ENCODE peak calls at places on chromosomes 12 and 14, in four cellular contexts. Q, D, U and N are unnamed samples.

GRCh38 chr14:103161054-103161397 is 37.8 kb downstream of the TNFAIP2 start:
- DNase-seq in Q (no peak), D (no peak), U (no peak), N (peak)

GRCh38 chr12:6171409-6172015 is 28.7 kb upstream of the CD9 start:
- DNase-seq in Q (peak), D (no peak), U (no peak), N (no peak)

GRCh38 chr12:92771011-92771410 is 68.2 kb downstream of the PLEKHG7 start:
- DNase-seq in Q (peak), D (no peak), U (no peak), N (peak)

GRCh38 chr14:102853703-102854396 is 68.6 kb upstream of the AMN start:
- DNase-seq in Q (no peak), D (peak), U (no peak), N (no peak)

GRCh38 chr12:132286912-132287311 is 42.5 kb downstream of the GALNT9 start:
- DNase-seq in Q (no peak), D (no peak), U (peak), N (peak)

GRCh38 chr12:70094467-70094866 is 148.8 kb upstream of the CNOT2 start:
- DNase-seq in Q (no peak), D (no peak), U (no peak), N (no peak)

GRCh38 chr12:104909761-104910160 is 48.3 kb downstream of the SLC41A2 start:
- DNase-seq in Q (no peak), D (peak), U (no peak), N (peak)

GRCh38 chr14:51022769-51023168 is 72.1 kb downstream of the TRIM9 start:
- DNase-seq in Q (no peak), D (no peak), U (no peak), N (no peak)

GRCh38 chr12:88865537-88865936 is 285.3 kb upstream of the KITLG start:
- DNase-seq in Q (no peak), D (peak), U (no peak), N (no peak)

GRCh38 chr12:59182191-59182590 is 261.9 kb upstream of the LRIG3 start:
- DNase-seq in Q (no peak), D (peak), U (no peak), N (peak)

GRCh38 chr14:105857816-105858675 is 331.7 kb downstream of the TMEM121 start:
- DNase-seq in Q (no peak), D (no peak), U (no peak), N (no peak)

GRCh38 chr14:99009875-99010274 is 262.1 kb downstream of the BCL11B start:
- DNase-seq in Q (no peak), D (no peak), U (no peak), N (no peak)

GRCh38 chr12:17976202-17976601 is 113.8 kb downstream of the RERGL start:
- DNase-seq in Q (peak), D (peak), U (no peak), N (peak)

GRCh38 chr14:92551066-92551841 is 37.7 kb downstream of the RIN3 start:
- DNase-seq in Q (no peak), D (no peak), U (no peak), N (no peak)

GRCh38 chr14:92552066-92552465 is 38.5 kb downstream of the RIN3 start:
- DNase-seq in Q (no peak), D (no peak), U (no peak), N (no peak)

GRCh38 chr14:92546347-92547053 is 32.9 kb downstream of the RIN3 start:
- DNase-seq in Q (peak), D (no peak), U (peak), N (no peak)

GRCh38 chr14:92549096-92549852 is 35.7 kb downstream of the RIN3 start:
- DNase-seq in Q (no peak), D (no peak), U (no peak), N (no peak)

DNA sequence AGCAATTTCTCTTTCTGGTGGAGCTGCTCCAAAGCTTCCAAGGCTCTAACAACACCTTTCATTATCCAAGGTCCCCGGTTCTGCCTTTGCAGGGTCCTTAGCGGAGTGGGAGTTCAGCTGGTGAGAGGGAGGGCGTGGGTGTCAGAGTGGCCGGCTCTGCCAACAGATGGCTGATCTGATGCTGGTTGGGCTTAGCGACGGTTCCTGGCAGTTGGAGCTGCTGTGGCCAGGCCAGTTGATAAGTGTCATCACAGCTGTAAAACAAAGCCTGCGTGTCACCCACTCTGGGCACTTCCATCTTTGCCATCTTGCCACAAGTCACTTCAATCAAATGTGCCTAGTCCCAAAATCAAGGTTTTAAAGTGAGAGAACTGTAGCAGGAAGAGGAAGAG is 36.3 kb downstream of the RIN3 start:
- DNase-seq in Q (no peak), D (no peak), U (no peak), N (no peak)
- H3K4me3 ChIP-seq in Q (no peak), D (no peak), U (no peak), N (no peak)

GRCh38 chr12:117469883-117470483 is 108.6 kb upstream of the NOS1 start:
- DNase-seq in Q (no peak), D (no peak), U (no peak), N (no peak)

GRCh38 chr12:117468016-117468415 is 106.6 kb upstream of the NOS1 start:
- DNase-seq in Q (no peak), D (no peak), U (no peak), N (no peak)

GRCh38 chr12:117472983-117473382 is 111.6 kb upstream of the NOS1 start:
- DNase-seq in Q (peak), D (no peak), U (no peak), N (no peak)

GRCh38 chr12:117473856-117474255 is 112.4 kb upstream of the NOS1 start:
- DNase-seq in Q (peak), D (no peak), U (no peak), N (no peak)

DNA sequence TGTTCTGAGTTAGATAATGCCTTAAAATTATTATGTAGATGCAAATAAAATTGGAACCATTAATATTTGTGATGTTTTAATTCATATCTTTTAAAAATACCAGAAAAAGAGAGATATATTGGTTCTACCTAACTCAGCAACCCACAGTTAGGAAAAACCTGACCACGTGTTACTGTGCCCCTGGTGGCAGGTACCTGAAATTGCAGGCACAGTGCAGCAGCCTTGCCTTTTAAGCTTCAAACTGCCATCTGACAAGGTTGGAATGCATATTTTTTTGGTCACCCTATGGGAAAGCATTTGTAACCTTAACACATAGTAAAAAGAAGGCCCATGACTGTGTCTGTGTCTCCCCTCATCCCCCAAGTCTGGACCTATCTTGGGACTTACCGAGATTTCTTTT is 109.4 kb upstream of the NOS1 start:
- DNase-seq in Q (no peak), D (no peak), U (no peak), N (no peak)
- TF ChIP-seq CTCF in Q (peak), D (peak), U (peak), N (peak)

DNA sequence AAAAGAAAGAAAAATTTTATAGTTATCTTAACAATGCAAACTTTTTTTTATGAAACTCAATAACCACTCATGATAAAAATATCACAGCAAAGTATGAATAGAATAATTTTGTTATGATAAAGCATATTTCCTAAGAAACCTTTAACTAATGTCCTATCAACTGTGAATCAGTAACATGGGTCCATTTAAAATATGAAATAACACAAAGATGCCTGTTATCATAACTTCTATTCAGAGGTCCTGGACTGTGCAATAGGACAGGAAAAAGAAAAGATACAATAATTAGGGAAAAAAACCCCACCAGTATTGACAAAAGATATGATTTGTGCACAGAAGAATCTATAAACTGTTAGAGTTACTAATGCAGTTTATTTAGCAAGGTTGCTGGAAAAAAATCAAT is 245.4 kb downstream of the FOXN3 start:
- DNase-seq in Q (no peak), D (no peak), U (no peak), N (no peak)
- H3K4me3 ChIP-seq in Q (no peak), D (no peak), U (no peak), N (no peak)

GRCh38 chr12:65609359-65609771 is 214.9 kb upstream of the HMGA2 start:
- DNase-seq in Q (peak), D (peak), U (peak), N (peak)
- TF ChIP-seq CTCF in Q (peak), D (no peak), U (peak), N (peak)

GRCh38 chr14:61280526-61281185 is 482 bp downstream of the TMEM30B start:
- DNase-seq in Q (peak), D (peak), U (peak), N (peak)
- H3K4me3 ChIP-seq in Q (peak), D (peak), U (peak), N (peak)

DNA sequence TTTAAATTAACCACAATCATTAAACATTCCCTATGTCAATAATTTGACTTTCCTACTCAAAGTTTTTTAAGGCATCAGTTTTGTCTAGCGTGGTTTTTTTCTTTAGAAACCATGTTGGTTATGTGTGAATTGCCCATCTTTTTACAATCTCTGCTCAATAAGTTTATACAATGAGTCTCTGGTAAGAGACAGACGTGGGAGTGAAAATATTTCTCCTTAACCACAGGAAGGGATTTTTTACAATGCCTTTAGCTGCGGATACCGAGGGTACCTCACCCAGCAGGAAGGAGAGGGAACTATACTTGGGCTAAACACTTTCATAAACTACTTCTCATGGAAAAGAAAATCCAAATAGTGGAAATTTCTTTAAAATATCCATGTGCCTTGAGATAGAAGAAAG is 191.4 kb upstream of the BCL2L14 start:
- DNase-seq in Q (peak), D (no peak), U (peak), N (peak)
- TF ChIP-seq CTCF in Q (no peak), D (no peak), U (no peak), N (peak)

GRCh38 chr14:100224229-100224628 is 14.7 kb upstream of the YY1 start:
- DNase-seq in Q (no peak), D (no peak), U (no peak), N (no peak)
- H3K4me3 ChIP-seq in Q (no peak), D (no peak), U (no peak), N (no peak)

GRCh38 chr14:88225721-88226120 is 97.3 kb downstream of the KCNK10 start:
- DNase-seq in Q (no peak), D (no peak), U (no peak), N (no peak)
- TF ChIP-seq CTCF in Q (no peak), D (no peak), U (no peak), N (no peak)